ENCODE peak calls at places on chromosomes 2 and 18, in six cellular contexts. O is stimulated activated CD4-positive, alpha-beta T cell treated with anti-CD3 and anti-CD28 coated beads, Interleukin-12 subunit alpha, Interleukin-12 subunit beta, amount 100 ng/mL, for 4 hours; X is mesendoderm; L is stimulated activated naive CD4-positive, alpha-beta T cell; S is NCI-H1105; D is activated CD4-positive, alpha-beta T cell treated with anti-CD3 and anti-CD28 coated beads for 36 hours. N is an unnamed sample.

GRCh38 chr2:177474904-177475474 is 82.4 kb downstream of the AGPS start:
- DNase-seq in S (no peak), D (no peak), X (peak; percentile 82), L (no peak), O (no peak), N (no peak)

GRCh38 chr18:11955299-11956029 is 25.8 kb upstream of the IMPA2 start:
- DNase-seq in X (peak; percentile 89), S (no peak), D (peak; percentile 9), L (no peak), O (no peak), N (no peak)

GRCh38 chr2:120175000-120175581 is 48.1 kb downstream of the TMEM185B start:
- DNase-seq in X (peak; percentile 68), L (peak; percentile 45), S (peak; percentile 61), O (no peak), D (no peak), N (no peak)

GRCh38 chr2:5698171-5698570 is 6.0 kb downstream of the SOX11 start:
- DNase-seq in D (no peak), X (no peak), S (no peak), O (no peak), L (no peak), N (no peak)

GRCh38 chr2:95049088-95049955 is 23.8 kb downstream of the MAL start:
- DNase-seq in D (no peak), O (no peak), X (no peak), S (no peak), L (no peak), N (no peak)

GRCh38 chr2:209331291-209331844 is 92.5 kb upstream of the MAP2 start:
- DNase-seq in O (no peak), L (no peak), X (peak; percentile 81), D (no peak), S (peak; percentile 45), N (no peak)

GRCh38 chr2:24984912-24985311 is 13.2 kb upstream of the DNAJC27 start:
- DNase-seq in S (peak; percentile 66), D (no peak), L (no peak), O (no peak), X (peak; percentile 49), N (no peak)

GRCh38 chr2:236715077-236715476 is 145.5 kb downstream of the ACKR3 start:
- DNase-seq in D (no peak), X (no peak), O (no peak), L (no peak), S (no peak), N (no peak)

GRCh38 chr2:19993731-19994130 is 3.8 kb upstream of the WDR35 start:
- DNase-seq in S (no peak), X (no peak), D (no peak), O (no peak), L (no peak), N (no peak)

GRCh38 chr2:242085941-242086621 is 216.6 kb downstream of the RTP5 start:
- DNase-seq in X (no peak), S (no peak), O (no peak), L (no peak), D (peak; percentile 36), N (no peak)

GRCh38 chr2:47041065-47041464 is 114.0 kb downstream of the STPG4 start:
- DNase-seq in X (no peak), S (no peak), O (no peak), D (no peak), L (no peak), N (no peak)

GRCh38 chr18:31876707-31877106 is 66.2 kb downstream of the TRAPPC8 start:
- DNase-seq in S (no peak), L (no peak), O (no peak), D (no peak), X (peak; percentile 2), N (no peak)

GRCh38 chr2:232857158-232857563 is 12.9 kb upstream of the SNORC start:
- DNase-seq in O (no peak), S (no peak), L (no peak), X (no peak), D (no peak), N (no peak)

GRCh38 chr2:38655441-38655840 is 10.5 kb upstream of the GALM start:
- DNase-seq in S (no peak), X (no peak), L (no peak), D (no peak), O (no peak), N (no peak)